ENCODE peak calls at places on chromosome 16, in ten cellular contexts. Y, Z, X, G, M, T, J, I, F and O are unnamed samples.

GRCh38 chr16:10967981-10968380 is 23.6 kb downstream of the CLEC16A start:
- DNase-seq in M (no peak), Z (no peak), G (no peak), T (no peak), Y (no peak), F (no peak), J (peak; percentile 60), X (no peak), I (no peak), O (no peak)

GRCh38 chr16:67115649-67116048 is 5.9 kb downstream of the PHAF1 start:
- DNase-seq in F (no peak), J (peak; percentile 44), X (no peak), G (no peak), Z (no peak), I (no peak), Y (no peak), T (no peak), M (peak; percentile 35), O (no peak)

GRCh38 chr16:67431077-67431804 is at the start of gene HSD11B2:
- DNase-seq in F (peak; percentile 76), G (peak; percentile 90), I (peak; percentile 7), T (peak; percentile 55), Z (peak; percentile 74), Y (peak; percentile 39), M (peak; percentile 80), J (peak; percentile 52), X (peak; percentile 83), O (no peak)

GRCh38 chr16:72508196-72508595 is 336.2 kb upstream of the PMFBP1 start:
- DNase-seq in I (no peak), J (no peak), Y (no peak), Z (no peak), G (no peak), M (no peak), X (no peak), T (no peak), F (no peak), O (no peak)

GRCh38 chr16:1443980-1444729 is at the start of gene CCDC154:
- DNase-seq in J (no peak), Y (no peak), G (no peak), F (no peak), X (no peak), I (no peak), T (no peak), M (no peak), Z (no peak), O (no peak)

GRCh38 chr16:83068686-83069085 is 441.9 kb downstream of the CDH13 start:
- DNase-seq in Y (no peak), I (no peak), X (no peak), T (no peak), F (no peak), Z (no peak), J (peak; percentile 74), M (no peak), G (no peak), O (no peak)

GRCh38 chr16:70569752-70570151 is 46.1 kb downstream of the SF3B3 start:
- DNase-seq in M (no peak), I (no peak), X (no peak), T (no peak), J (no peak), Y (no peak), Z (no peak), G (no peak), F (no peak), O (no peak)

GRCh38 chr16:89143911-89144675 is 27.5 kb upstream of the CDH15 start:
- DNase-seq in I (no peak), T (no peak), G (peak; percentile 66), J (no peak), Y (no peak), F (no peak), M (peak; percentile 34), Z (no peak), X (no peak), O (no peak)

GRCh38 chr16:90023078-90023447 is 3.8 kb upstream of the DBNDD1 start:
- DNase-seq in Z (no peak), G (no peak), Y (no peak), M (no peak), T (no peak), I (no peak), F (no peak), X (no peak), J (no peak), O (no peak)

GRCh38 chr16:11204513-11205047 is 51.4 kb downstream of the SOCS1 start:
- DNase-seq in J (no peak), Y (no peak), Z (no peak), X (no peak), G (no peak), F (no peak), I (no peak), T (no peak), M (no peak), O (no peak)

GRCh38 chr16:57475711-57476339 is 10.5 kb downstream of the DOK4 start:
- DNase-seq in X (peak; percentile 96), M (peak; percentile 82), T (no peak), Z (no peak), J (peak; percentile 64), Y (no peak), G (peak; percentile 84), F (peak; percentile 98), I (peak; percentile 59), O (no peak)

GRCh38 chr16:55001931-55002330 is 71.3 kb downstream of the IRX5 start:
- DNase-seq in G (no peak), X (no peak), T (no peak), Z (no peak), Y (no peak), I (no peak), J (peak; percentile 5), F (no peak), M (no peak), O (no peak)

GRCh38 chr16:65855171-65856145 is 511.0 kb upstream of the CDH5 start:
- DNase-seq in I (no peak), T (no peak), F (no peak), J (no peak), X (no peak), M (no peak), G (no peak), Y (no peak), Z (no peak), O (no peak)
- H3K4me1 ChIP-seq in I (no peaks in the 10 kb centered on the region), T (no peaks in the 10 kb centered on the region), F (no peaks in the 10 kb centered on the region), J (no peaks in the 10 kb centered on the region), X (no peaks in the 10 kb centered on the region), M (no peaks in the 10 kb centered on the region), G (no peaks in the 10 kb centered on the region), Y (no peaks in the 10 kb centered on the region), Z (no peaks in the 10 kb centered on the region), O (no peaks in the 10 kb centered on the region)

GRCh38 chr16:3036726-3037315 is at the start of gene BICDL2:
- DNase-seq in G (peak; percentile 88), M (no peak), Y (no peak), T (no peak), F (no peak), J (no peak), I (no peak), Z (no peak), X (peak; percentile 93), O (no peak)

GRCh38 chr16:3038256-3038655 is 1.5 kb upstream of the BICDL2 start:
- DNase-seq in T (no peak), Z (no peak), M (no peak), J (no peak), F (peak; percentile 77), G (no peak), I (no peak), X (peak; percentile 89), Y (peak; percentile 74), O (no peak)

GRCh38 chr16:3038896-3039295 is 2.2 kb upstream of the BICDL2 start:
- DNase-seq in T (no peak), Z (no peak), I (no peak), X (no peak), J (no peak), G (no peak), Y (no peak), M (no peak), F (no peak), O (no peak)

GRCh38 chr16:3035289-3035971 is 1.3 kb downstream of the BICDL2 start:
- DNase-seq in G (peak; percentile 58), I (no peak), Y (no peak), F (no peak), M (no peak), X (no peak), Z (no peak), J (no peak), T (no peak), O (no peak)

DNA sequence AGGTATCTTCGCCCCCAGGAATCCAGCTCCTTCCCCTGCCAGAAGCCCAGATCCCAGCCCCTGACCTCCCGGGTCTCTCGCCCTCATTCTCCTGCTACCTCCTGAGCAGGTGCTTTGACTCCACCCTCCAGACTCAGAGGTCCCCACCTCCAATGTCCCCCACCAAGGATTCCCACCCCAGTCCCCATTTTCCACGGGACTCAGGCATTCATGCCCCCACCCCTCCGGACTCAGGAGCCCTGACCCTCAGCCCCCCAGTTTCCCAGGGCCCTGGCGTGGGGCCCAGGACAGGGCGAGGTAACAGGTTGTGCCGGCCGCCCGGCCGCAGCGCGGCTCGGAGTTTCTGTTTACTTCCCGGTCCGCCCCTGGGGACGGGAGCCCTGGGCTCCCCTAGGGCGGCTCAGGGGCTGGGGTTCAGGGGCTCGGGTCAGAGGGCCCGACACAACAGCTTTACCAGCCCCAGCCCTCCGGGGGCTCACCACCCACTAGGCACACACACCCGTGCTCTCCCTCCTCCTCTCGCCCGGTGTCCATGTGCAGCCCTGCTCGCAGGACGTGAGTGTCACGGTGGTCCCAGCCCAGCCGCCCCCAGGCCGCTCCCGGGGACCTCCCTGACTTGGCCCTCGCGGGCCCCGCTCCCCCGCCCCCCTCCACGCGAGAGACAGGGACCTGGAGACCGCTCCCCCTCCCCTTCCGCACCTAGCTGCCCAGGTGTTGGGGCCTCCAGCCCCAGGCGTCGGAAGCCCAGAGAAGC is 595 bp downstream of the BICDL2 start:
- DNase-seq in J (no peak), Z (no peak), I (no peak), G (peak; percentile 90), T (no peak), M (no peak), Y (no peak), X (peak; percentile 62), F (no peak), O (no peak)
- H3K27ac ChIP-seq in J (no peak overlapping the region), Z (no peak overlapping the region), I (no peak overlapping the region), G (no peak overlapping the region), T (no peak overlapping the region), M (no peak overlapping the region), Y (peak overlapping the region; percentile 78), X (no peak overlapping the region), F (no peak overlapping the region), O (no peak overlapping the region)

GRCh38 chr16:3740934-3741333 is 23.6 kb upstream of the TRAP1 start:
- DNase-seq in G (no peak), T (no peak), M (peak; percentile 71), X (no peak), Y (no peak), J (no peak), Z (no peak), I (no peak), F (no peak), O (no peak)
- H3K36me3 ChIP-seq in G (peaks cover 10% of the 10 kb centered on the region), T (peaks cover 100% of the 10 kb centered on the region), M (peaks cover 13% of the 10 kb centered on the region), X (peaks cover 46% of the 10 kb centered on the region), Y (peaks cover 24% of the 10 kb centered on the region), J (peaks cover 62% of the 10 kb centered on the region), Z (no peaks in the 10 kb centered on the region), I (peaks cover 61% of the 10 kb centered on the region), F (peaks cover 19% of the 10 kb centered on the region), O (peaks cover 100% of the 10 kb centered on the region)

GRCh38 chr16:17520567-17520966 is 49.8 kb upstream of the XYLT1 start:
- DNase-seq in G (no peak), I (no peak), X (no peak), M (no peak), T (no peak), Y (no peak), J (no peak), Z (no peak), F (no peak), O (no peak)
- H3K4me1 ChIP-seq in G (no peaks in the 10 kb centered on the region), I (no peaks in the 10 kb centered on the region), X (no peaks in the 10 kb centered on the region), M (no peaks in the 10 kb centered on the region), T (no peaks in the 10 kb centered on the region), Y (no peaks in the 10 kb centered on the region), J (no peaks in the 10 kb centered on the region), Z (no peaks in the 10 kb centered on the region), F (no peaks in the 10 kb centered on the region), O (no peaks in the 10 kb centered on the region)